ENCODE peak calls at places on chromosomes 4 and X, in seven cellular contexts. X, Z, N, J, E, K and R are unnamed samples.

GRCh38 chr4:14223461-14223860 is 595.9 kb upstream of the BOD1L1 start:
- DNase-seq in J (no peak), N (no peak), K (no peak), X (no peak), Z (no peak), E (no peak), R (no peak)

GRCh38 chr4:27358269-27358668 is 497.6 kb downstream of the STIM2 start:
- DNase-seq in E (no peak), X (no peak), N (no peak), K (no peak), J (no peak), Z (no peak), R (no peak)

GRCh38 chr4:155495572-155496293 is 119.0 kb upstream of the MAP9 start:
- DNase-seq in X (no peak), J (no peak), K (no peak), N (no peak), E (no peak), Z (no peak), R (no peak)

GRCh38 chr4:26174033-26174432 is 146.8 kb upstream of the RBPJ start:
- DNase-seq in X (no peak), Z (no peak), K (no peak), N (no peak), E (no peak), J (no peak), R (peak; percentile 44)

GRCh38 chrX:44675364-44676024 is 132.8 kb upstream of the FUNDC1 start:
- DNase-seq in N (peak; percentile 68), X (no peak), J (no peak), E (peak; percentile 83), K (peak; percentile 32), Z (no peak), R (peak; percentile 91)

GRCh38 chrX:9273744-9274143 is 191.1 kb upstream of the TBL1X start:
- DNase-seq in Z (no peak), J (no peak), E (no peak), X (no peak), N (no peak), K (no peak), R (no peak)

GRCh38 chrX:20271730-20272129 is 5.0 kb upstream of the RPS6KA3 start:
- DNase-seq in X (no peak), E (no peak), J (no peak), N (no peak), Z (no peak), K (no peak), R (no peak)

GRCh38 chrX:154836163-154836562 is 1.7 kb upstream of the SMIM9 start:
- DNase-seq in X (no peak), Z (no peak), J (no peak), K (no peak), N (no peak), E (no peak), R (no peak)

GRCh38 chrX:53729756-53730155 is 43.2 kb upstream of the HUWE1 start:
- DNase-seq in J (no peak), Z (no peak), K (no peak), N (no peak), E (peak; percentile 27), X (no peak), R (peak; percentile 15)

GRCh38 chrX:7083468-7084396 is 63.8 kb upstream of the STS start:
- DNase-seq in J (no peak), X (peak; percentile 91), K (no peak), E (peak; percentile 89), N (peak; percentile 87), Z (peak; percentile 35), R (peak; percentile 93)

GRCh38 chr4:39662683-39663082 is 24.0 kb upstream of the SMIM14 start:
- DNase-seq in J (no peak), X (no peak), Z (no peak), E (no peak), N (no peak), K (no peak), R (no peak)

GRCh38 chr4:27973056-27973455 is 1112.4 kb downstream of the STIM2 start:
- DNase-seq in X (no peak), Z (no peak), E (no peak), N (no peak), J (no peak), K (no peak), R (peak; percentile 65)

GRCh38 chr4:38815879-38816782 is 11.5 kb upstream of the TLR1 start:
- DNase-seq in K (no peak), J (no peak), Z (no peak), E (peak; percentile 29), X (peak; percentile 90), N (no peak), R (peak; percentile 39)

GRCh38 chr4:47466061-47466785 is 2.7 kb upstream of the COMMD8 start:
- DNase-seq in E (no peak), K (no peak), Z (no peak), X (no peak), N (no peak), J (no peak), R (no peak)

GRCh38 chr4:99790796-99791617 is 25.6 kb upstream of the DAPP1 start:
- DNase-seq in X (no peak), Z (no peak), N (no peak), J (no peak), E (peak; percentile 12), K (no peak), R (peak; percentile 7)

GRCh38 chrX:1239681-1240142 is 27.3 kb upstream of the CRLF2 start:
- DNase-seq in N (no peak), E (no peak), J (no peak), Z (no peak), X (no peak), K (no peak), R (no peak)

GRCh38 chrX:30702736-30703135 is 49.5 kb downstream of the GK start:
- DNase-seq in Z (no peak), E (peak; percentile 49), J (no peak), X (no peak), N (peak; percentile 50), K (no peak), R (peak; percentile 87)

GRCh38 chrX:131068945-131069719 is 11.0 kb downstream of the ARHGAP36 start:
- DNase-seq in X (peak; percentile 2), K (peak; percentile 84), E (peak; percentile 5), J (no peak), N (no peak), Z (no peak), R (peak; percentile 0)

GRCh38 chr4:26632916-26633315 is 49.0 kb downstream of the TBC1D19 start:
- DNase-seq in E (no peak), N (no peak), J (no peak), K (no peak), Z (no peak), X (no peak), R (no peak)

GRCh38 chrX:15761564-15762191 is 23.6 kb downstream of the CA5B start:
- DNase-seq in K (peak; percentile 15), E (peak; percentile 44), N (no peak), J (no peak), X (peak; percentile 54), Z (no peak), R (peak; percentile 9)

GRCh38 chrX:9788908-9789307 is 2.7 kb downstream of the SHROOM2 start:
- DNase-seq in N (no peak), X (no peak), K (no peak), Z (no peak), J (no peak), E (peak; percentile 25), R (peak; percentile 83)